ENCODE peak calls at places on chromosomes 4 and X, in four cellular contexts. One of them, this sample, is unnamed.

GRCh38 chr4:73451404-73451803 is 15.4 kb downstream of the AFP start:
- DNase-seq in astrocyte of the spinal cord: peak; percentile 93
- DNase-seq in H9: peak; percentile 38
- DNase-seq in cardiac fibroblast: peak; percentile 78
- DNase-seq in this sample: no peak

GRCh38 chr4:183960021-183960420 is 54.9 kb downstream of the STOX2 start:
- DNase-seq in astrocyte of the spinal cord: peak; percentile 76
- DNase-seq in H9: peak; percentile 73
- DNase-seq in cardiac fibroblast: peak; percentile 8
- DNase-seq in this sample: no peak

GRCh38 chr4:123643691-123644090 is 247.1 kb downstream of the SPRY1 start:
- DNase-seq in astrocyte of the spinal cord: no peak
- DNase-seq in H9: no peak
- DNase-seq in cardiac fibroblast: no peak
- DNase-seq in this sample: no peak

GRCh38 chr4:56860781-56861180 is 39.3 kb upstream of the SPINK2 start:
- DNase-seq in astrocyte of the spinal cord: no peak
- DNase-seq in H9: no peak
- DNase-seq in cardiac fibroblast: no peak
- DNase-seq in this sample: no peak

GRCh38 chrX:10496345-10496965 is 123.9 kb downstream of the MID1 start:
- DNase-seq in astrocyte of the spinal cord: peak; percentile 90
- DNase-seq in H9: no peak
- DNase-seq in cardiac fibroblast: peak; percentile 87
- DNase-seq in this sample: no peak

GRCh38 chrX:66728818-66729271 is 90.0 kb upstream of the EDA2R start:
- DNase-seq in astrocyte of the spinal cord: peak; percentile 68
- DNase-seq in H9: peak; percentile 67
- DNase-seq in cardiac fibroblast: peak; percentile 79
- DNase-seq in this sample: peak; percentile 41

GRCh38 chrX:13077168-13077567 is 32.7 kb upstream of the FAM9C start:
- DNase-seq in astrocyte of the spinal cord: no peak
- DNase-seq in H9: no peak
- DNase-seq in cardiac fibroblast: peak; percentile 56
- DNase-seq in this sample: no peak

GRCh38 chr4:119627267-119628190 is 1.1 kb downstream of the PDE5A start:
- DNase-seq in astrocyte of the spinal cord: peak; percentile 77
- DNase-seq in H9: peak; percentile 74
- DNase-seq in cardiac fibroblast: peak; percentile 49
- DNase-seq in this sample: peak; percentile 70

GRCh38 chr4:8321220-8321619 is 51.7 kb downstream of the HTRA3 start:
- DNase-seq in astrocyte of the spinal cord: no peak
- DNase-seq in H9: no peak
- DNase-seq in cardiac fibroblast: no peak
- DNase-seq in this sample: no peak

GRCh38 chrX:118779581-118779980 is 44.0 kb upstream of the ZCCHC12 start:
- DNase-seq in astrocyte of the spinal cord: no peak
- DNase-seq in H9: no peak
- DNase-seq in cardiac fibroblast: no peak
- DNase-seq in this sample: no peak

GRCh38 chr4:86582453-86582852 is 11.7 kb upstream of the PTPN13 start:
- DNase-seq in astrocyte of the spinal cord: no peak
- DNase-seq in H9: no peak
- DNase-seq in cardiac fibroblast: peak; percentile 12
- DNase-seq in this sample: no peak

GRCh38 chrX:135596495-135596894 is 76.0 kb downstream of the INTS6L start:
- DNase-seq in astrocyte of the spinal cord: peak; percentile 1
- DNase-seq in H9: peak; percentile 66
- DNase-seq in cardiac fibroblast: peak; percentile 26
- DNase-seq in this sample: no peak

GRCh38 chr4:68129793-68130192 is at the start of gene TMPRSS11F:
- DNase-seq in astrocyte of the spinal cord: no peak
- DNase-seq in H9: no peak
- DNase-seq in cardiac fibroblast: no peak
- DNase-seq in this sample: no peak

GRCh38 chr4:142449771-142450373 is 396.2 kb downstream of the INPP4B start:
- DNase-seq in astrocyte of the spinal cord: no peak
- DNase-seq in H9: no peak
- DNase-seq in cardiac fibroblast: no peak
- DNase-seq in this sample: no peak

GRCh38 chrX:150486011-150486410 is 82.4 kb upstream of the MTM1 start:
- DNase-seq in astrocyte of the spinal cord: peak; percentile 53
- DNase-seq in H9: peak; percentile 64
- DNase-seq in cardiac fibroblast: peak; percentile 69
- DNase-seq in this sample: no peak

GRCh38 chr4:54513231-54513630 is 144.5 kb upstream of the KIT start:
- DNase-seq in astrocyte of the spinal cord: peak; percentile 90
- DNase-seq in H9: no peak
- DNase-seq in cardiac fibroblast: peak; percentile 92
- DNase-seq in this sample: peak; percentile 12

GRCh38 chr4:6991771-6992557 is 51.2 kb upstream of the TADA2B start:
- DNase-seq in astrocyte of the spinal cord: peak; percentile 92
- DNase-seq in H9: no peak
- DNase-seq in cardiac fibroblast: peak; percentile 90
- DNase-seq in this sample: peak; percentile 68

GRCh38 chrX:108216862-108217571 is 125.4 kb downstream of the ATG4A start:
- DNase-seq in astrocyte of the spinal cord: no peak
- DNase-seq in H9: no peak
- DNase-seq in cardiac fibroblast: peak; percentile 11
- DNase-seq in this sample: no peak

GRCh38 chr4:1604706-1605205 is 79.4 kb downstream of the FAM53A start:
- DNase-seq in astrocyte of the spinal cord: no peak
- DNase-seq in H9: no peak
- DNase-seq in cardiac fibroblast: no peak
- DNase-seq in this sample: no peak
- TF ChIP-seq CTCF in astrocyte of the spinal cord: no peak
- TF ChIP-seq CTCF in H9: no peak
- TF ChIP-seq CTCF in cardiac fibroblast: no peak
- TF ChIP-seq CTCF in this sample: no peak

DNA sequence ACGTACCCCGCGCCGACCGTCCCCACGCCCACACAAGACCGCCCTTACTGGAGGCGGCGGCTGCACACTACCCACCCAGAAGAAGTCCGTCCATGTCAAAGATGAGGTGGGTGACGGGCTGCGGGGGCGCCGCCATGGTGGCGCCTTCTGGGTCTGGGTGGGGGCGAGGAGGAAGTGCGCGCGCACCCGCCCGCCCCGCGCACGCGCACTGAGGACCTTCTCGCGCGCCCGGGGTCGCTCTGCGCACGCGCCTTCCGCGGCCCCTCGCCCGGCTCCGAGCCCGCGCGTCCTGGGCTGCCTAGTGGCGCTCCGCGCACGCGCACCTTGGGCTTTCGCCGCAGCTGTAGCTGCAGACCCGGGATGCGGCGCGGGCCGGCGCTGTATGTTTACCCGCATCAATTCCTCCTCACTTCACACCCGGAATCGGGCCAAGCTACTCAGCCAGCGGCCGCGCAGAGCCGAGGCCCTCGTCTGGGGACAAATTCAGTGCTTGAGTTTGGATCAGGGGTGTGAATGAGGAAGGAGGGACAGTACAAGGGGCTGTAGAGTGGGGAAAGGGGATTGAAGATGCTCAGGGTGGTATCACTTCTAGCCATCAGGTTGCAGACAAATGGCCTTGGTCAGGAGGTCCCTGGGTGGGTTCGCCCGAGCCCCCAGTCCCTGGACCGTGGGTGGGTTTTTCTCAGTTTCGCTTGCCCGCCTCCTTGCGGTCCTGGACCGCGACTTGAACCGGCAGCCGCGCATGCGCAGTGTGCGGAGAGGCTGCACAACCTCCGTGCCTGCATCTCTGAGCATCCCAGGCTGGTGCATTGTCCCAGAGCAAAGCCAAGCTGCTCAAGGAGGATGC is at the start of gene PUDP:
- DNase-seq in astrocyte of the spinal cord: peak; percentile 84
- DNase-seq in H9: peak; percentile 81
- DNase-seq in cardiac fibroblast: peak; percentile 73
- DNase-seq in this sample: peak; percentile 66
- TF ChIP-seq CTCF in astrocyte of the spinal cord: peak; percentile 11
- TF ChIP-seq CTCF in H9: no peak
- TF ChIP-seq CTCF in cardiac fibroblast: no peak
- TF ChIP-seq CTCF in this sample: no peak

DNA sequence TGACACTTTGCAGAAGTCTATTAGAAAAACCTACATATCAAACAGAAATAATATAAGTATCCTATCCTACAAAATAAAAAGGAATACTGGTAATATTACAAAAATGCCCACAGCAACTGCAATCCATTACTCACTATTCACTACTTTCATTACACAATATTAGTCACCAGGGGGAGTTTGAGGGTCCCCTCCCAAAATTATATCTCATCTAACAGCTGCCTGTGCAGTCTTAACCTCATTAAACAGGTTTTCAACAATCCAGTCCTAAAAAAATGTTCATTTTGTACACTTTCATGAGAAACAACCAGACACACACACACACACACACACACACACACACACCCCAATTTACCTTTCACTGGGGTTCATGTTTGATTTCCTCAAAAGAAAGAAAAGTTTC is 2.9 kb downstream of the CLOCK start:
- DNase-seq in astrocyte of the spinal cord: peak; percentile 7
- DNase-seq in H9: no peak
- DNase-seq in cardiac fibroblast: peak; percentile 45
- DNase-seq in this sample: no peak
- TF ChIP-seq CTCF in astrocyte of the spinal cord: peak; percentile 8
- TF ChIP-seq CTCF in H9: peak; percentile 42
- TF ChIP-seq CTCF in cardiac fibroblast: no peak
- TF ChIP-seq CTCF in this sample: no peak

GRCh38 chrX:72125331-72126047 is 6.2 kb downstream of the RTL5 start:
- DNase-seq in astrocyte of the spinal cord: no peak
- DNase-seq in H9: no peak
- DNase-seq in cardiac fibroblast: no peak
- DNase-seq in this sample: no peak
- TF ChIP-seq CTCF in astrocyte of the spinal cord: no peak
- TF ChIP-seq CTCF in H9: no peak
- TF ChIP-seq CTCF in cardiac fibroblast: no peak
- TF ChIP-seq CTCF in this sample: no peak

DNA sequence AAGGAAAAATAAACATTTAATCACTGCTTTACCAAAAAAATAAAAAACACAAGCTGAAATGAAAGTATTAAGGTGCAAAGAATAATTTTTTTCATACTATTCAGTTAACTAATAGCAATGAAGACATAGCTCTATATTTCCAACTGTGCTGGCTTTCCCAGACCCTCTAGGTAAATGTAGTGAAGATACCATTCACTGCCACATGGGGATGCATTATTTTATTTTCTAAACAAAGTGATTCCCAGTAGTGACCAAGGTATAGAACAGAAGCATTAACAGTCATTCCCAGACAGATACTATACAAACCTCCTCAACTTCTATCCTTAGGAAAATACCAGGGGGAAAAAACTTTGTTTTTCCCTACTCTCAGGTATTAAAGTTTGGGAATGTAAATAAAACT is 39.4 kb downstream of the ANTXR2 start:
- DNase-seq in astrocyte of the spinal cord: no peak
- DNase-seq in H9: no peak
- DNase-seq in cardiac fibroblast: no peak
- DNase-seq in this sample: no peak
- TF ChIP-seq CTCF in astrocyte of the spinal cord: no peak
- TF ChIP-seq CTCF in H9: peak; percentile 34
- TF ChIP-seq CTCF in cardiac fibroblast: no peak
- TF ChIP-seq CTCF in this sample: no peak

GRCh38 chr4:74623041-74623440 is 171.3 kb downstream of the BTC start:
- DNase-seq in astrocyte of the spinal cord: no peak
- DNase-seq in H9: no peak
- DNase-seq in cardiac fibroblast: peak; percentile 87
- DNase-seq in this sample: no peak
- TF ChIP-seq CTCF in astrocyte of the spinal cord: peak; percentile 33
- TF ChIP-seq CTCF in H9: peak; percentile 62
- TF ChIP-seq CTCF in cardiac fibroblast: peak; percentile 49
- TF ChIP-seq CTCF in this sample: peak; percentile 22

GRCh38 chrX:115679460-115679859 is 118.5 kb downstream of the PLS3 start:
- DNase-seq in astrocyte of the spinal cord: peak; percentile 41
- DNase-seq in H9: no peak
- DNase-seq in cardiac fibroblast: peak; percentile 46
- DNase-seq in this sample: no peak
- TF ChIP-seq CTCF in astrocyte of the spinal cord: peak; percentile 52
- TF ChIP-seq CTCF in H9: peak; percentile 71
- TF ChIP-seq CTCF in cardiac fibroblast: peak; percentile 40
- TF ChIP-seq CTCF in this sample: peak; percentile 48

DNA sequence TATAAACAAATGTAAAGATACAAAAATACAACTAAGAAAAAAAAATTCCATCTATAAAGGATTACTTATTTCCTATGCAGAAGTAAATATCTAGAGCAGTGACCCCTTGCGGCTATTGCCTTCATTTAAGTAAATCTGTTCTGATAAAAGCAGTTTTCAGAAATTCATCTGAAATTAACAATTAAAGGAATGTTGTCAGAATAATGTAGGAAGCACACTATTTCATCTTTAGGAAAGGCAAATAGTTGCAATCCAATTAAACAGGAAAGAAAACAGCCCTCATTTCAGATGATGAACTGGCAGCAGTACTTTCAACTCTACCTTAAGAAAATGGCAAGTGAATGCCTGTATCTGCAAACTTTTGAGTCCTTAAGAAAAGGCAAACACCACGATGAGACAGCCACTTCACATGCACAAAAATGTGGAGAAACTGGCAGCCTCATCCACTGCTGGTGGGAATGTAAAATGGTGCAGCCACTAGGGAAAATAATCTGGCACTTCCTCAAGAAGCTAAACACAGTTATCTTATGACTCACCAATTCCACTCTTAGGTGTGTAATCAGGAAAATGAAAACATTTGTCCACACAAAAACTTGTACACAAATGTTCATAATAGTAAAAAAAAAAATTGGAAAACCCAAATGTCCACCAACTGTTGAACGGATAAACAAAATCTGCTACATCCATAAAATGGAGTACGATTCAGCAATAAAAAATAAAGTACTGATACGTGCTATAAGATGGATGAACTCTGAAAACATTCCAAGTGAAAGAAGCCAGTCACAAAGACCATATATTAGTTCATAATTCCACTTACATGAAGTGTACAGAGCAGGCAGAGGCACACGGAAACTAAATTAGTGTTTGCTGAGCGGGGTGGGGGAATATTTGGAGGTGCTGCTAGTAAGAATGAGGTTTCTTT is 2.0 kb upstream of the THAP9 start:
- DNase-seq in astrocyte of the spinal cord: peak; percentile 88
- DNase-seq in H9: no peak
- DNase-seq in cardiac fibroblast: peak; percentile 95
- DNase-seq in this sample: peak; percentile 67
- TF ChIP-seq CTCF in astrocyte of the spinal cord: peak; percentile 40
- TF ChIP-seq CTCF in H9: peak; percentile 41
- TF ChIP-seq CTCF in cardiac fibroblast: peak; percentile 22
- TF ChIP-seq CTCF in this sample: peak; percentile 36